ENCODE peak calls at places on chromosome 6, in five cellular contexts. Z is fibroblast of the conjunctiva, J is small intestine, V is GM03348, L is T-helper 9 cell. M is an unnamed sample.

GRCh38 chr6:126176266-126176665 is 163.6 kb upstream of the CENPW start:
- DNase-seq in V (no peak), L (no peak), J (no peak), Z (no peak), M (no peak)

GRCh38 chr6:42221546-42221945 is 3.9 kb upstream of the MRPS10 start:
- DNase-seq in Z (no peak), J (no peak), L (no peak), V (no peak), M (no peak)

GRCh38 chr6:140708386-140708785 is 1333.9 kb upstream of the CITED2 start:
- DNase-seq in L (no peak), Z (no peak), J (no peak), V (no peak), M (no peak)

GRCh38 chr6:75201901-75202672 is 3.8 kb downstream of the COL12A1 start:
- DNase-seq in V (peak), J (no peak), L (no peak), Z (no peak), M (no peak)

GRCh38 chr6:27503436-27504030 is 30.6 kb upstream of the ZNF184 start:
- DNase-seq in Z (peak), J (peak), L (peak), V (peak), M (peak)

GRCh38 chr6:21201673-21202430 is 391.7 kb upstream of the SOX4 start:
- DNase-seq in Z (no peak), L (no peak), V (no peak), J (no peak), M (no peak)

GRCh38 chr6:34934516-34934915 is 45.5 kb downstream of the ANKS1A start:
- DNase-seq in J (no peak), Z (peak), V (no peak), L (no peak), M (no peak)

GRCh38 chr6:113690255-113690956 is 166.7 kb upstream of the MARCKS start:
- DNase-seq in V (peak), Z (peak), J (no peak), L (no peak), M (no peak)

GRCh38 chr6:148524976-148525375 is 182.3 kb downstream of the SASH1 start:
- DNase-seq in Z (peak), V (no peak), J (no peak), L (no peak), M (peak)

GRCh38 chr6:35085359-35086281 is 55.5 kb downstream of the TCP11 start:
- DNase-seq in Z (no peak), L (no peak), J (no peak), V (no peak), M (no peak)

GRCh38 chr6:46821348-46821992 is 28.3 kb downstream of the MEP1A start:
- DNase-seq in J (peak), V (no peak), L (no peak), Z (no peak), M (no peak)

GRCh38 chr6:135088818-135089809 is 34.5 kb upstream of the HBS1L start:
- DNase-seq in Z (peak), J (peak), L (no peak), V (peak), M (peak)

GRCh38 chr6:125307150-125307838 is 5.5 kb upstream of the HDDC2 start:
- DNase-seq in L (no peak), V (no peak), J (peak), Z (no peak), M (no peak)

GRCh38 chr6:2376429-2377355 is 131.3 kb upstream of the GMDS start:
- DNase-seq in Z (no peak), J (no peak), L (no peak), V (no peak), M (no peak)

GRCh38 chr6:152353440-152353839 is 283.7 kb downstream of the SYNE1 start:
- DNase-seq in V (no peak), J (no peak), L (no peak), Z (no peak), M (no peak)

GRCh38 chr6:130047440-130047995 is 29.1 kb downstream of the L3MBTL3 start:
- DNase-seq in V (no peak), J (no peak), Z (no peak), L (no peak), M (no peak)

GRCh38 chr6:38577492-38577891 is 62.2 kb downstream of the BTBD9 start:
- DNase-seq in J (no peak), V (no peak), L (no peak), Z (no peak), M (no peak)

GRCh38 chr6:39137235-39137634 is 22.2 kb upstream of the SAYSD1 start:
- DNase-seq in Z (no peak), J (peak), L (peak), V (peak), M (no peak)

GRCh38 chr6:32070814-32071466 is 32.7 kb downstream of the CYP21A2 start:
- DNase-seq in J (no peak), L (no peak), V (no peak), Z (no peak), M (no peak)

GRCh38 chr6:144728804-144729203 is 443.7 kb downstream of the UTRN start:
- DNase-seq in V (no peak), L (no peak), J (no peak), Z (no peak), M (no peak)

GRCh38 chr6:93468291-93468690 is 48.9 kb upstream of the EPHA7 start:
- DNase-seq in Z (no peak), V (no peak), J (no peak), L (no peak), M (no peak)

GRCh38 chr6:119110601-119111548 is 32.4 kb upstream of the FAM184A start:
- DNase-seq in J (peak), Z (peak), V (peak), L (peak), M (peak)

GRCh38 chr6:67952948-67953347 is 682.1 kb upstream of the ADGRB3 start:
- DNase-seq in J (no peak), V (no peak), Z (no peak), L (no peak), M (no peak)

GRCh38 chr6:26660096-26660425 is 515 bp upstream of the ZNF322 start:
- DNase-seq in L (no peak), V (peak), Z (no peak), J (no peak), M (no peak)

GRCh38 chr6:42450314-42451145 is 1.2 kb downstream of the TRERF1 start:
- DNase-seq in Z (no peak), J (peak), L (no peak), V (peak), M (no peak)

GRCh38 chr6:134959603-134960002 is 9.7 kb upstream of the ALDH8A1 start:
- DNase-seq in L (no peak), Z (no peak), J (no peak), V (no peak), M (no peak)

GRCh38 chr6:37141291-37142046 is 28.5 kb upstream of the PIM1 start:
- DNase-seq in V (peak), J (no peak), L (no peak), Z (peak), M (no peak)

GRCh38 chr6:138005846-138006245 is 101.4 kb downstream of the PERP start:
- DNase-seq in Z (no peak), L (no peak), V (no peak), J (no peak), M (no peak)

GRCh38 chr6:111871725-111872520 is 1.3 kb downstream of the FYN start:
- DNase-seq in V (peak), Z (no peak), J (peak), L (no peak), M (no peak)

GRCh38 chr6:144349690-144350132 is 64.6 kb downstream of the UTRN start:
- DNase-seq in V (peak), Z (no peak), J (no peak), L (no peak), M (peak)

GRCh38 chr6:5595184-5595583 is 333.9 kb downstream of the FARS2 start:
- DNase-seq in J (no peak), Z (no peak), V (no peak), L (no peak), M (no peak)

GRCh38 chr6:143803769-143804540 is 39.2 kb upstream of the LTV1 start:
- DNase-seq in V (no peak), Z (no peak), L (no peak), J (no peak), M (no peak)

GRCh38 chr6:78487401-78487800 is 379.9 kb upstream of the IRAK1BP1 start:
- DNase-seq in J (no peak), Z (no peak), V (peak), L (no peak), M (no peak)

GRCh38 chr6:55777461-55777860 is 97.9 kb downstream of the BMP5 start:
- DNase-seq in Z (no peak), J (no peak), V (no peak), L (no peak), M (no peak)

GRCh38 chr6:16758163-16758975 is 2.9 kb downstream of the ATXN1 start:
- DNase-seq in J (no peak), Z (no peak), L (no peak), V (no peak), M (no peak)